ENCODE peak calls at places on chromosome 13, in nine cellular contexts. I is IMR-90, Z is tibial nerve, E is body of pancreas, H is esophagus muscularis mucosa, M is A549, A is Peyer's patch, B is spleen, U is heart left ventricle. Q is an unnamed sample.

GRCh38 chr13:113053801-113054604 is 51.6 kb upstream of the F7 start:
- DNase-seq in I (no peak), Z (no peak), E (no peak), H (no peak), M (no peak), A (no peak), B (peak), U (no peak), Q (no peak)

GRCh38 chr13:114078501-114079451 is 53.6 kb downstream of the RASA3 start:
- DNase-seq in I (peak), Z (peak), E (peak), H (no peak), M (no peak), A (peak), B (peak), U (peak), Q (peak)

GRCh38 chr13:77861716-77862115 is 56.9 kb downstream of the EDNRB start:
- DNase-seq in I (no peak), Z (no peak), E (no peak), H (no peak), M (no peak), A (no peak), B (no peak), U (no peak), Q (no peak)

GRCh38 chr13:94199135-94199534 is 280.3 kb downstream of the DCT start:
- DNase-seq in I (no peak), Z (no peak), E (no peak), H (no peak), M (no peak), A (no peak), B (no peak), U (no peak), Q (no peak)

GRCh38 chr13:104984296-104984818 is 1551.1 kb downstream of the EFNB2 start:
- DNase-seq in I (peak), Z (peak), E (no peak), H (no peak), M (no peak), A (no peak), B (no peak), U (peak), Q (no peak)

GRCh38 chr13:27917121-27917947 is 2.5 kb upstream of the PDX1 start:
- DNase-seq in I (no peak), Z (no peak), E (peak), H (peak), M (no peak), A (no peak), B (no peak), U (no peak), Q (no peak)

GRCh38 chr13:30520571-30520970 is 54.8 kb upstream of the HMGB1 start:
- DNase-seq in I (peak), Z (no peak), E (no peak), H (no peak), M (no peak), A (no peak), B (no peak), U (no peak), Q (no peak)

GRCh38 chr13:47816835-47817234 is 184.2 kb downstream of the SUCLA2 start:
- DNase-seq in I (no peak), Z (no peak), E (no peak), H (no peak), M (no peak), A (no peak), B (no peak), U (no peak), Q (no peak)

GRCh38 chr13:30404207-30404606 is 18.1 kb upstream of the UBE2L5 start:
- DNase-seq in I (no peak), Z (no peak), E (no peak), H (no peak), M (no peak), A (no peak), B (no peak), U (no peak), Q (no peak)

GRCh38 chr13:96090240-96091101 is 564 bp downstream of the HS6ST3 start:
- DNase-seq in I (no peak), Z (no peak), E (peak), H (no peak), M (no peak), A (no peak), B (no peak), U (no peak), Q (peak)

DNA sequence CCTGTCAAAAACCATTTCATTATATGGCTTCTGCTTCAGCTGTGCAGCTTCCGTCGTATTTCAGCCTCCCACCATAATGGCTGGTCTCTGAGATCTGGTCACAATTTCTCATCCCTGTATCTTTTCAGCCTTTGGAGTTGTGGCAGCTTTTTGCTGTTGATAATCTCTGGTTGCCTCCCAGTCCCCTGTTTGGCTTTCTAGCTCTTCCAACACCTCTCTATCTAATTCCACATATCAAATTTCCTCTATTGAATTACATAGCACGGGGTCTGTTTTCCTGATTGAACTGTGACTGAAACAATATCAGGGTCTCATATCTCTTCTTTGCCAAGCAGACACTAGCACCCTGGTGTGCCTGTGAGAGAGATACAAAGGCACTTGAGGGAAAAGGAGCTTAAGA is 222.1 kb upstream of the OBI1 start:
- DNase-seq in I (no peak), Z (no peak), E (no peak), H (no peak), M (no peak), A (no peak), B (no peak), U (no peak), Q (no peak)
- H3K4me3 ChIP-seq in I (no peak), Z (no peak), E (no peak), H (no peak), M (no peak), A (no peak), B (no peak), U (no peak), Q (no peak)

DNA sequence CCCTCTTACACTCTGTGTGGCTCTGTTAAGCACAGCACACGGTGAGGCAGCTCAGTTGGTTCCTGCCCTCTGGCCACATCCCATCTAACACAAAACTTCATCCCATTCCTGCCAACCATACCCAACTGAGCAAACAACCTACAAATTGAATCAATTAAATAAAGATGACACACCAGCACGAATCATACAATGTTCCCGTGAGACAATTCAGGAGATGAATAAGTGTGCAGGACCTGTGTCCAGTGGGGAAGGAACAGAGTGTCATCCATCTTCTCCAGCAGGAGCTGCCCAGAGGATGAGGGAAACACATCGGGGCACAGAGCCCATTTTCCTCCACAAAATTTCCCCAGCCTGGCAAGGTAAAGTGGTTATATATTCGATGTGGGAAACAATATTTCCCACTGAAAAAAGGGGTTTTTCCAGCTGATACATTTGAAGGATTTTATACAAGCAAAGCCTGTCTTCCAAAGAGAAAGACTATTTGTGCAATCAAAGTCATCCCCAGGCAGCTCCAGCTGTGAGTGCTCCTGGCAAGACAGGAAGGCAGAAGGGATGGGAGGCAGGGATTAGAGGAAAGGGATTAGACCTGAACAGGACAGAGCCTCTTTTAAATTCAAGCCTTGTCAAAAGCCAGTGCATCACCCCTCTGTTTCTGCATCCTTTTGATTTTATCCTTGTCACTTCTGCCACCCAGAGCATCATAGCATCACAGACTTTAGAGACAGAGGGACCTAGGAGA is 240.2 kb downstream of the LHFPL6 start:
- DNase-seq in I (peak), Z (no peak), E (no peak), H (no peak), M (no peak), A (no peak), B (no peak), U (no peak), Q (no peak)
- H3K27ac ChIP-seq in I (no peak), Z (no peak), E (no peak), H (peak), M (no peak), A (no peak), B (no peak), U (no peak), Q (no peak)

DNA sequence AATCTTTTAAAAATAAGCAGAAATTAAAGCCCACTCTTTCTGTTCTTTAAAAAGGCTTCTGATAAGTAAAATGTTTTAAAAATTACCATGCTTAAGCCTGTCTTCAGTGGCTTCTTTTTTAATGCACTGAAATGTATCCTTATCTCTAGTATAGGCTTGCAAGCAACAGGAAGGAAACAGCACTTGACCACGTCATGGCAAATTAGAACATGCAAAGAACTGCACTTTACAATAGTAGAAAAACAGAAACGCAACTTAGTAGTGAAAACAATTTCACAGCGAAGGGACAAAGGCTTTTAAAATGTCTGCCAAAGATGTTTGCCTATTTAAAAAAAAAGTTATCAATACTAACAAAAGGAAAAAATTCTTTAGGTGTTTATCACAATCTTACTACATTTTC is 36.3 kb downstream of the ELF1 start:
- DNase-seq in I (peak), Z (no peak), E (no peak), H (no peak), M (no peak), A (no peak), B (no peak), U (peak), Q (no peak)
- TF ChIP-seq POLR2A in I (no peak), Z (peak), E (peak), H (no peak), M (no peak), A (peak), B (no peak), U (no peak), Q (peak)

DNA sequence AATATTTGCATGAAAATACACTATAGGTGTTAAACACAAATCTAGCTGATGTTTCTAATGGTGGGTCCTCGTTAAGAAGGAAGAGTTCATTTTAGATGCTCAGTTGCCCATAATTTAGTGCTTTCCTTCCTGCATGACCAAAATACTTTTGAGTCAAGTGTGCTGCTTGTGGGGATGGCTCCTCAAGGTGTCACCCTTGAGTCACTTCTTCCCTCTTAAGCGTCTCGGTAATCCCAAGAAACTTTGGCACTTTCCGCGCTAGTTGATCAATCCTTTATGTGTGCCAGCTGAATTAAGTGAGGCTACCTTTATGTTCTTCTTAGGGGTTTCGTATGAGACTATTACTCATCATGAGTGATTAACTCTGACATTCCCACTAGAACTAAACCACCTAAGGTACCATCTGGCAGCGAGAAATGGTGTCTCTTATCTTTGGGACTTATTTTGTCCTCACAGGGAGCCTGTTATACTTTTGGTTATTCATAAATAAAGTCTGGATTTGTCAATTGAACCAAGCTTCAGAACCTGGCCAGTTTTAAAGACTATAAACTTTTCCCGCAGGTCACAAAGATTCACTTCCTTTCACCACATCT is 106.8 kb downstream of the NHLRC3 start:
- DNase-seq in I (peak), Z (peak), E (peak), H (no peak), M (peak), A (no peak), B (no peak), U (peak), Q (peak)
- H3K4me3 ChIP-seq in I (no peak), Z (no peak), E (no peak), H (no peak), M (no peak), A (no peak), B (no peak), U (peak), Q (no peak)

DNA sequence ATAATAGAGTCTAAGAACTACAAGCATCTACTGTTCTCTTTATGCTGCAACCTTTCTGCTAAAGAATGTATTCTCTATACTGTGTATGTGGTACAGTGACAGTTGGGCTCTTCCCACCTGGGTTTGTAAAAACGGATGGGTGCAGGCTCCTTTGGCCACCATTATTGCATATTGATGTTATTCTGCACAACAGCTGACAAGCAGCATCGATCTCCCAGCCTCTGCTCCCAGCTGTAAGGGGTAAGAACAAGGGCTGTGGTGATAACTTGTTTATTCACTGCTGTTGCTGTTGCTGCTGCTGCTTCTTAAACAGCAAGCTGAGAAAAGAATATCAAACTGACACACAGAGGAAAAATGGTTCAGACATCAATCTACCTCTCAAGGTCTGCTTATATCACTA is 56.2 kb downstream of the KCNRG start:
- DNase-seq in I (no peak), Z (no peak), E (no peak), H (no peak), M (no peak), A (no peak), B (no peak), U (no peak), Q (no peak)
- H3K27ac ChIP-seq in I (peak), Z (peak), E (peak), H (peak), M (peak), A (no peak), B (no peak), U (no peak), Q (peak)

GRCh38 chr13:50989476-50989875 is 79.9 kb downstream of the RNASEH2B start:
- DNase-seq in I (no peak), Z (peak), E (no peak), H (no peak), M (no peak), A (no peak), B (no peak), U (no peak), Q (peak)

GRCh38 chr13:50993371-50993770 is 83.8 kb downstream of the RNASEH2B start:
- DNase-seq in I (no peak), Z (no peak), E (no peak), H (no peak), M (no peak), A (no peak), B (no peak), U (no peak), Q (no peak)

GRCh38 chr13:50990540-50991506 is 81.2 kb downstream of the RNASEH2B start:
- DNase-seq in I (peak), Z (peak), E (no peak), H (no peak), M (no peak), A (no peak), B (no peak), U (no peak), Q (peak)

GRCh38 chr13:50991624-50992610 is 82.3 kb downstream of the RNASEH2B start:
- DNase-seq in I (no peak), Z (no peak), E (no peak), H (no peak), M (no peak), A (no peak), B (no peak), U (no peak), Q (no peak)

DNA sequence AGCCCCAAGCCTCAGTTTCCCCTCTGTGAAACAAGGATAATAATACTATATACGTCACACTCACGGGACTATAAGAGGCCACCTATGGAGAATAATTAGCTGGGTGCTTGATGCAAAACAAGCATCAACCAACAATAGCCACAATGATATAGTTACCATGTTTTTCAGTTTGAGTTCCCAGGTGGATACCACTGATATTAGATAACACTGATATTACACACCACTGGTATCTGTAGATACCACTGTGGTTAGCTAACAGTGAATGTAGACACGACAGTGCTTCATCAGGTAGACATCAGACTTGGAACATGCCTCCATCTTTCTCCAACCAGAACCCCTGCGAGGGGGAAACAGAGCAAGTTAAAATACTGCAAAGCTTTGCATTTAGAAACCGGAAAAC is 80.5 kb downstream of the RNASEH2B start:
- DNase-seq in I (no peak), Z (no peak), E (no peak), H (no peak), M (no peak), A (no peak), B (no peak), U (no peak), Q (no peak)
- TF ChIP-seq POLR2A in I (no peak), Z (no peak), E (no peak), H (no peak), M (no peak), A (no peak), B (no peak), U (no peak), Q (no peak)

GRCh38 chr13:110339975-110340550 is 33.0 kb downstream of the COL4A2 start:
- DNase-seq in I (no peak), Z (no peak), E (no peak), H (no peak), M (no peak), A (no peak), B (no peak), U (no peak), Q (no peak)

GRCh38 chr13:110338441-110339101 is 31.5 kb downstream of the COL4A2 start:
- DNase-seq in I (peak), Z (peak), E (no peak), H (no peak), M (no peak), A (no peak), B (no peak), U (peak), Q (peak)

GRCh38 chr13:110337287-110337686 is 30.2 kb downstream of the COL4A2 start:
- DNase-seq in I (no peak), Z (no peak), E (no peak), H (no peak), M (no peak), A (no peak), B (peak), U (no peak), Q (no peak)

GRCh38 chr13:110340812-110341444 is 33.8 kb downstream of the COL4A2 start:
- DNase-seq in I (peak), Z (peak), E (peak), H (peak), M (no peak), A (no peak), B (peak), U (peak), Q (peak)

DNA sequence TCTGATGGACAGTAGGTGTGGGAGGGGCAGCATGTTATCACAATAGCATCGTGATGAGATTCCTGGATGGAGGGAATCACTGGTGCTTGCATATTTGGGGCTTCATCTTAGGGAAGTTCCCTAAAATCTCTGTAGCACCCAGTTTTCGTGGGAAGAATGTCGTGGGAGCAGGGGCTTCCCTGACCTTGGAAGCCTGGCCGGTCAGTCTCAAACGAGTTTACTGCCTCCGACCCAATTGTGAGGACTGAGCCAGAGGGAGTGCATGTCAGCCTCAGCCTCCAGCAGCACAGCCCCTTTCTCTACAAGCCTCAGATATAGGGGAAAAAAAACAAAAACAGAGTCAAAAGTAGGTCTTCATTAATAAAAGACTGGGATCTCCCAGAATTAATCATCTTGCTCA is 32.2 kb downstream of the COL4A2 start:
- DNase-seq in I (no peak), Z (no peak), E (no peak), H (no peak), M (no peak), A (no peak), B (no peak), U (no peak), Q (no peak)
- H3K4me3 ChIP-seq in I (no peak), Z (no peak), E (no peak), H (no peak), M (no peak), A (no peak), B (no peak), U (no peak), Q (no peak)

GRCh38 chr13:110556224-110556606 is 5.3 kb downstream of the RAB20 start:
- DNase-seq in I (no peak), Z (no peak), E (no peak), H (no peak), M (no peak), A (no peak), B (no peak), U (no peak), Q (no peak)
- H3K27ac ChIP-seq in I (no peak), Z (peak), E (peak), H (no peak), M (no peak), A (peak), B (peak), U (no peak), Q (no peak)

Q was measured in uterus.